ENCODE peak calls at places on chromosomes 3 and 15, in six cellular contexts. V, K, Y, Z, G and S are unnamed samples.

GRCh38 chr3:20111836-20112235 is 71.6 kb downstream of the KAT2B start:
- DNase-seq in K (no peak), Z (no peak), Y (no peak), G (no peak), V (peak), S (peak)

GRCh38 chr3:133280591-133280990 is 119.3 kb upstream of the BFSP2 start:
- DNase-seq in Y (no peak), Z (no peak), V (no peak), K (no peak), G (no peak), S (no peak)

GRCh38 chr15:20345401-20345958 is 196.1 kb downstream of the GOLGA6L6 start:
- DNase-seq in Y (no peak), V (no peak), K (no peak), Z (no peak), G (no peak), S (no peak)

GRCh38 chr15:71447328-71448250 is 332.3 kb downstream of the THSD4 start:
- DNase-seq in Z (no peak), V (peak), K (no peak), Y (no peak), G (no peak), S (peak)

GRCh38 chr3:11603628-11604027 is 40.1 kb downstream of the VGLL4 start:
- DNase-seq in Z (no peak), K (no peak), V (peak), Y (no peak), G (no peak), S (no peak)

GRCh38 chr3:42988566-42988965 is 9.5 kb downstream of the GASK1A start:
- DNase-seq in K (no peak), Y (no peak), V (no peak), G (no peak), Z (no peak), S (no peak)

GRCh38 chr3:118544458-118544857 is 490.2 kb downstream of the IGSF11 start:
- DNase-seq in Y (no peak), V (no peak), Z (no peak), G (no peak), K (no peak), S (peak)

GRCh38 chr15:81097893-81098280 is 36.2 kb upstream of the CFAP161 start:
- DNase-seq in K (no peak), V (no peak), Z (no peak), G (no peak), Y (no peak), S (no peak)

GRCh38 chr3:146161725-146162047 is 702 bp upstream of the PLOD2 start:
- DNase-seq in K (no peak), V (peak), Z (no peak), G (peak), Y (peak), S (no peak)

GRCh38 chr15:70741107-70741511 is 22.2 kb downstream of the UACA start:
- DNase-seq in K (no peak), V (peak), G (no peak), Z (no peak), Y (peak), S (peak)

GRCh38 chr3:152050782-152051405 is 177.5 kb downstream of the SUCNR1 start:
- DNase-seq in Z (no peak), G (no peak), K (no peak), Y (no peak), V (peak), S (no peak)

GRCh38 chr3:130811552-130811951 is 64.9 kb upstream of the PIK3R4 start:
- DNase-seq in V (no peak), Y (no peak), G (no peak), K (no peak), Z (no peak), S (no peak)

GRCh38 chr3:15055019-15055557 is 10.0 kb downstream of the MRPS25 start:
- DNase-seq in V (peak), G (no peak), Z (peak), Y (no peak), K (peak), S (no peak)

GRCh38 chr15:70741677-70742293 is 21.6 kb downstream of the UACA start:
- DNase-seq in V (peak), Y (no peak), Z (no peak), G (no peak), K (no peak), S (peak)

GRCh38 chr15:63107895-63108546 is 13.6 kb upstream of the LACTB start:
- DNase-seq in V (peak), Z (no peak), Y (no peak), G (no peak), K (no peak), S (no peak)

GRCh38 chr3:152331975-152332374 is 63.2 kb downstream of the MBNL1 start:
- DNase-seq in Y (no peak), G (no peak), V (peak), K (no peak), Z (no peak), S (no peak)

GRCh38 chr3:139292192-139292591 is 51.6 kb upstream of the MRPS22 start:
- DNase-seq in K (no peak), G (no peak), Y (no peak), V (no peak), Z (no peak), S (no peak)

GRCh38 chr15:42826251-42826890 is 89.4 kb upstream of the CDAN1 start:
- DNase-seq in Z (no peak), Y (no peak), K (no peak), G (no peak), V (no peak), S (peak)

GRCh38 chr3:49906004-49906860 is 2.6 kb upstream of the MST1R start:
- DNase-seq in G (no peak), V (peak), Z (peak), Y (peak), K (peak), S (no peak)

GRCh38 chr15:45187894-45188830 is at the start of gene SHF:
- DNase-seq in V (peak), Y (peak), K (peak), G (no peak), Z (peak), S (no peak)

GRCh38 chr15:63364293-63365003 is 17.2 kb downstream of the CA12 start:
- DNase-seq in Y (no peak), Z (no peak), V (peak), G (no peak), K (no peak), S (no peak)

GRCh38 chr15:27561816-27562215 is 537.3 kb downstream of the OCA2 start:
- DNase-seq in K (no peak), G (no peak), V (no peak), Y (no peak), Z (no peak), S (no peak)

GRCh38 chr15:99454941-99455795 is 110.6 kb upstream of the MEF2A start:
- DNase-seq in K (no peak), Z (no peak), V (peak), Y (peak), G (peak), S (peak)

GRCh38 chr3:34956511-34956910 is 682.8 kb upstream of the ARPP21 start:
- DNase-seq in Y (no peak), G (no peak), K (no peak), Z (no peak), V (no peak), S (no peak)

GRCh38 chr3:151265866-151266265 is 12.5 kb downstream of the P2RY14 start:
- DNase-seq in G (no peak), K (no peak), V (no peak), Y (no peak), Z (no peak), S (no peak)

GRCh38 chr3:177263615-177264365 is 66.5 kb upstream of the TBL1XR1 start:
- DNase-seq in Z (no peak), G (no peak), Y (no peak), V (peak), K (no peak), S (no peak)

GRCh38 chr3:21718161-21718765 is 32.7 kb downstream of the ZNF385D start:
- DNase-seq in Z (no peak), K (no peak), G (no peak), V (peak), Y (no peak), S (peak)

GRCh38 chr15:24916305-24917009 is 38.3 kb upstream of the SNRPN start:
- DNase-seq in Y (no peak), K (no peak), Z (no peak), V (no peak), G (no peak), S (no peak)

GRCh38 chr3:188821998-188822397 is 349.8 kb upstream of the TPRG1 start:
- DNase-seq in K (no peak), Y (no peak), G (no peak), Z (no peak), V (no peak), S (no peak)

GRCh38 chr15:55739641-55740040 is 3.3 kb downstream of the PRTG start:
- DNase-seq in G (no peak), V (no peak), Y (no peak), Z (no peak), K (no peak), S (no peak)

GRCh38 chr3:108301695-108302404 is 5.5 kb downstream of the HHLA2 start:
- DNase-seq in V (peak), Z (no peak), G (no peak), Y (no peak), K (no peak), S (no peak)

DNA sequence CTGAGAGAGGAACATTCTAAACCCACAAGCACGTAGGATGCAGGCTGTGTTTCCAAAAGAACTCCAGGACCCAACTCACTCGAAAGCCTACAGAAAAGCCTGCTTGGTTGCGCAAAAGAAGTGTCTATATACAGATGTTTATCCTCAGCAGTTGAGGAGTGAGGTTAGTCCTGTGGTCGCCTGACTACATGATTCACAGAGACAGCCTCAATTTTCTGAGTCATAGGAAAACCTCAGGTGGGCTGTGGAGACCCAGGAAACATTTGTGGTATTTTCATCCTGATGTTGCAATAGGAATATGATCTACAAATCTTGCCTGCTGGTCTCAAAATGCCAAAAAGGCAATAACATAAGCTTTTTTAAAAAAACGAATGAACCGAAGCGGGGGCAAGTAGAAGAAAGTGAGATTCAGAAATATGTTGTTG is 183.8 kb upstream of the THRB start:
- DNase-seq in V (peak), K (no peak), G (no peak), Z (no peak), Y (no peak), S (peak)
- H3K27ac ChIP-seq in V (no peak), K (no peak), G (no peak), Z (no peak), Y (no peak), S (no peak)

GRCh38 chr15:47718474-47719440 is 1.5 kb downstream of the SEMA6D start:
- DNase-seq in Y (no peak), V (peak), G (peak), Z (no peak), K (no peak), S (no peak)
- H3K27ac ChIP-seq in Y (peak), V (peak), G (peak), Z (no peak), K (no peak), S (no peak)

GRCh38 chr3:129059311-129059975 is 1.1 kb upstream of the GP9 start:
- DNase-seq in K (no peak), Z (no peak), G (no peak), Y (no peak), V (no peak), S (no peak)
- H3K27ac ChIP-seq in K (no peak), Z (no peak), G (no peak), Y (no peak), V (no peak), S (no peak)

GRCh38 chr3:102223139-102223538 is 211.7 kb upstream of the ZPLD1 start:
- DNase-seq in Y (no peak), G (no peak), K (no peak), Z (no peak), V (no peak), S (no peak)

GRCh38 chr3:102225407-102226132 is 209.2 kb upstream of the ZPLD1 start:
- DNase-seq in G (no peak), Y (no peak), V (peak), K (no peak), Z (no peak), S (peak)

GRCh38 chr3:102226463-102226862 is 208.4 kb upstream of the ZPLD1 start:
- DNase-seq in K (no peak), G (no peak), Y (no peak), V (no peak), Z (no peak), S (no peak)

GRCh38 chr3:102229062-102229655 is 205.7 kb upstream of the ZPLD1 start:
- DNase-seq in V (peak), Y (peak), G (peak), Z (peak), K (peak), S (no peak)

DNA sequence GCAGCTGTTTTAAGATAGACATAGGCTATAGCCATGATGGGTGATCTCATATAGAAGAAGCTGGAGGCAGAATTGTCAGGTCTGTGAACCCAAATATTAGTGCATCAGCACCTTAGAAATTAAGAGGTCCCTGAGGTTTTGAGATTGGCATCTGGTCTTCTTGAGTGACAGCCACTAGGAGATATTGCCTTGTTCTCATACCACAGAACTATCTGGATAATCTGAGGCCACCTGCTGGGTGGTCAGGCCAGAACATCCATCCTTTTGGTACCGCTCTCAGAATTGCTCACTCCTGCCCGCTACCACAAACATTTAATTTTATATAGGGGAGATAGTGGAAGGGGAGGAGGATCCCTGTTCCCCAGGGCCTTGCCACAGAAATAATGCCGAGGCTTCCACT is 210.6 kb upstream of the ZPLD1 start:
- DNase-seq in G (no peak), K (no peak), Z (no peak), V (peak), Y (no peak), S (no peak)
- H3K27ac ChIP-seq in G (no peak), K (no peak), Z (no peak), V (no peak), Y (no peak), S (peak)

DNA sequence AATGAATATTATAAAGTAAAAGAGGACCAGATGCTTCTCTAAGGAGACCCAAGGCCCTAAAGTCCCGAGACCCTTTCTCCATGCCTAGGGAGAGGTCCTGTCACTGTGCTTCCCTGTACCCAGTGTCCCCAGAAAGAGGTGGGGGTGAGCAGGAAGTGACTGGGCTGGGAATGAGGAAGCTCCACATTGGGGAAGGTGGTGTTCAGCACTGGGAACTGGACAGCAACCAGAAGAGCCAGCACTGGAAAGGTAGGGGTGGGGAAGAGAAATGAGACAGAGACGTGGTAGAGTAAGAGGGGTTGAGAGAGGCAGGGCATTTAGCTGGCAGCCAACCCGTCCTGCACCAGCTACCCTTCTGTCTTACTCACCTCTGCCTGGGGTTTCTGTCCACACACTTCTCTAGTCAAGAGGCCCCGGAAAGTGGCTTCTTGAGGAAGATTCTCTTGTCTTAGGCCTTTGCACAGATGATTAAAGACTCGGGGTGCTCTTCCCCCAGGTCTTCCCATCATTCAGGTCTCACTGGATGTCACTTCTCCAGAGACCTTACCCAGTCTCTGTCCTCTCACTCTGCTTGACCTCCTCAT is 12.2 kb downstream of the RRP9 start:
- DNase-seq in V (no peak), K (no peak), Z (no peak), Y (no peak), G (no peak), S (no peak)
- H3K27ac ChIP-seq in V (no peak), K (no peak), Z (no peak), Y (no peak), G (no peak), S (no peak)

GRCh38 chr15:29466292-29466691 is 196.7 kb upstream of the NSMCE3 start:
- DNase-seq in Y (no peak), V (no peak), K (no peak), Z (no peak), G (no peak), S (no peak)
- H3K27ac ChIP-seq in Y (no peak), V (no peak), K (no peak), Z (no peak), G (no peak), S (no peak)